ENCODE peak calls at places on chromosomes 13 and 19, in five cellular contexts. A is NT2/D1, R is HEK293T, E is HepG2, J is GM12878. H is an unnamed sample.
A peak's percentile ranks its signal among the peaks of the same experiment; 100 is the strongest.

GRCh38 chr13:103315701-103316100 is 249.5 kb upstream of the SLC10A2 start:
- DNase-seq in A (no peak), R (no peak), E (no peak), J (no peak), H (no peak)

GRCh38 chr13:114315074-114315785 is 927 bp downstream of the CHAMP1 start:
- DNase-seq in A (no peak), R (no peak), E (no peak), J (no peak), H (no peak)

GRCh38 chr19:49884760-49885159 is 7.3 kb downstream of the TBC1D17 start:
- DNase-seq in A (no peak), R (no peak), E (no peak), J (no peak), H (no peak)

GRCh38 chr13:61880576-61881283 is 465.1 kb upstream of the PCDH20 start:
- DNase-seq in A (peak; percentile 6), R (peak; percentile 97), E (peak; percentile 21), J (no peak), H (peak; percentile 27)

GRCh38 chr19:49795615-49796014 is 17.5 kb downstream of the FUZ start:
- DNase-seq in A (no peak), R (no peak), E (no peak), J (no peak), H (no peak)

GRCh38 chr19:16315825-16316505 is 8.7 kb upstream of the KLF2 start:
- DNase-seq in A (no peak), R (no peak), E (no peak), J (no peak), H (no peak)

GRCh38 chr19:53147645-53148044 is 11.2 kb downstream of the ZNF347 start:
- DNase-seq in A (no peak), R (no peak), E (no peak), J (no peak), H (no peak)

GRCh38 chr13:102651392-102651791 is 43.5 kb downstream of the METTL21C start:
- DNase-seq in A (no peak), R (no peak), E (no peak), J (no peak), H (no peak)

GRCh38 chr19:38247734-38248268 is 8.4 kb downstream of the PPP1R14A start:
- DNase-seq in A (no peak), R (no peak), E (peak; percentile 80), J (no peak), H (no peak)

GRCh38 chr13:33115274-33115673 is 99.1 kb downstream of the KL start:
- DNase-seq in A (no peak), R (no peak), E (no peak), J (no peak), H (no peak)
- TF ChIP-seq SUZ12 in A (no peak), R (no peak), E (no peak), J (no peak), H (no peak)

GRCh38 chr19:46760363-46760762 is 14.1 kb upstream of the STRN4 start:
- DNase-seq in A (no peak), R (no peak), E (no peak), J (no peak), H (no peak)

GRCh38 chr19:46762245-46762890 is 16.1 kb upstream of the STRN4 start:
- DNase-seq in A (no peak), R (no peak), E (no peak), J (no peak), H (no peak)

GRCh38 chr19:46761418-46761831 is 15.2 kb upstream of the STRN4 start:
- DNase-seq in A (no peak), R (no peak), E (peak; percentile 55), J (no peak), H (no peak)

GRCh38 chr19:46766569-46767317 is 20.5 kb upstream of the STRN4 start:
- DNase-seq in A (no peak), R (peak; percentile 74), E (peak; percentile 53), J (no peak), H (no peak)

GRCh38 chr19:46764817-46765291 is 18.6 kb upstream of the STRN4 start:
- DNase-seq in A (no peak), R (no peak), E (peak; percentile 92), J (no peak), H (no peak)
- TF ChIP-seq SUZ12 in A (no peak), R (no peak), E (no peak), J (no peak), H (no peak)

GRCh38 chr13:33285420-33286124 is at the start of gene STARD13:
- DNase-seq in A (peak; percentile 81), R (peak; percentile 86), E (peak; percentile 92), J (peak; percentile 16), H (peak; percentile 74)

GRCh38 chr13:33284916-33285315 is 639 bp downstream of the STARD13 start:
- DNase-seq in A (no peak), R (no peak), E (peak; percentile 17), J (no peak), H (no peak)

GRCh38 chr13:33281951-33282595 is 3.5 kb downstream of the STARD13 start:
- DNase-seq in A (no peak), R (no peak), E (no peak), J (no peak), H (no peak)

GRCh38 chr13:33283195-33283910 is 2.2 kb downstream of the STARD13 start:
- DNase-seq in A (no peak), R (no peak), E (no peak), J (no peak), H (no peak)

GRCh38 chr13:33284016-33284415 is 1.5 kb downstream of the STARD13 start:
- DNase-seq in A (no peak), R (no peak), E (no peak), J (no peak), H (no peak)
- TF ChIP-seq SUZ12 in A (no peak), R (no peak), E (no peak), J (no peak), H (no peak)

GRCh38 chr19:17526922-17527321 is 15.5 kb downstream of the PGLS start:
- DNase-seq in A (no peak), R (no peak), E (no peak), J (peak; percentile 44), H (no peak)
- TF ChIP-seq SUZ12 in A (no peak), R (no peak), E (no peak), J (no peak), H (no peak)

GRCh38 chr13:39148513-39148961 is 110.3 kb downstream of the NHLRC3 start:
- DNase-seq in A (no peak), R (no peak), E (no peak), J (no peak), H (no peak)
- TF ChIP-seq SUZ12 in A (no peak), R (no peak), E (no peak), J (no peak), H (no peak)

GRCh38 chr13:43573361-43573740 is 213.4 kb downstream of the ENOX1 start:
- DNase-seq in A (no peak), R (no peak), E (no peak), J (no peak), H (no peak)
- TF ChIP-seq SUZ12 in A (no peak), R (no peak), E (no peak), J (no peak), H (no peak)

DNA sequence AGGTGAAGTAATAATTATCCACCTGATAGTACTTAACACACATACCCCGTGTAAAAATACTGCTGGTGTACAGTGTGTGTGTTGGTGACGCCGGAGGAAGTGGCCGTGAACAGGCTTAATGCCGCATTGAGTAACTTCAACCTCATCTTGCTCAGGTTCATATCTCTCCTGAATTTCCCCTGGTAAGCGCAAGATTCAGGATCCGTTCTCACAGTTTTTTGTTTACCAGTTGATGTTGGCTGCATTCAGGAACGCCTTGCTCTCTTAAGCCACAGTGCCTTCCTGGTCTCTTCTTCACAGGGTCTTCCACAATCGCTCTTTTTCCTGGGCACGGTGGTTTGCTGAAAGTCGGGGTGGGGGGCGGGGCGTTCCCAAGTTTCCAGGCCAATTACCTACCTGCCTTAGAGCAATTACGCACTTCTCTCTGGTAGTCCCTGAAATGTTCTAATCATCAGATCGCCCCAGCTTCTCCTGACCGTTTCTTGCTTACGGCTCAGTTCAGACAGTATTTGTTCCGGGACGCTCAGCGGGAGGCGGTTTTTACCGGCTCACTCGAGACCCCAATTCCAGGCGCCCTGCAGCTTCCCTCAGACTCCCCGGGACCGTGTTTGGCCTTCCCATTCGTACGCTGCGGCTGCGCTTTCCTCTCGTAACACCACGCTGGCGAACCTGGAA is 702 bp upstream of the DNAJC3 start:
- DNase-seq in A (no peak), R (peak; percentile 9), E (peak; percentile 50), J (no peak), H (no peak)
- TF ChIP-seq SUZ12 in A (no peak), R (no peak), E (no peak), J (no peak), H (no peak)

GRCh38 chr19:2787115-2787514 is 1.8 kb downstream of the THOP1 start:
- DNase-seq in A (no peak), R (no peak), E (no peak), J (no peak), H (no peak)
- TF ChIP-seq SUZ12 in A (no peak), R (no peak), E (no peak), J (no peak), H (no peak)

H was measured in H1.